ENCODE peak calls at places on chromosome 4, in five cellular contexts. One of them, this sample, is unnamed.

GRCh38 chr4:52848255-52848654 is 13.9 kb upstream of the RASL11B start:
- DNase-seq in HT-29: peak
- DNase-seq in C1 segment of cervical spinal cord: no peak
- DNase-seq in activated T-helper 1 cell treated with Interleukin-2 at 50 U/mL for 16 hours: no peak
- DNase-seq in Caco-2: no peak
- DNase-seq in this sample: no peak

GRCh38 chr4:188439641-188440311 is 300.5 kb downstream of the TRIML1 start:
- DNase-seq in C1 segment of cervical spinal cord: peak
- DNase-seq in Caco-2: no peak
- DNase-seq in activated T-helper 1 cell treated with Interleukin-2 at 50 U/mL for 16 hours: no peak
- DNase-seq in HT-29: peak
- DNase-seq in this sample: peak

GRCh38 chr4:125849869-125850268 is 535.1 kb downstream of the FAT4 start:
- DNase-seq in C1 segment of cervical spinal cord: no peak
- DNase-seq in activated T-helper 1 cell treated with Interleukin-2 at 50 U/mL for 16 hours: no peak
- DNase-seq in Caco-2: no peak
- DNase-seq in HT-29: no peak
- DNase-seq in this sample: no peak

GRCh38 chr4:188620608-188621007 is 481.4 kb downstream of the TRIML1 start:
- DNase-seq in HT-29: no peak
- DNase-seq in C1 segment of cervical spinal cord: no peak
- DNase-seq in Caco-2: no peak
- DNase-seq in activated T-helper 1 cell treated with Interleukin-2 at 50 U/mL for 16 hours: no peak
- DNase-seq in this sample: no peak

GRCh38 chr4:27048350-27049100 is 187.9 kb downstream of the STIM2 start:
- DNase-seq in HT-29: peak
- DNase-seq in C1 segment of cervical spinal cord: no peak
- DNase-seq in activated T-helper 1 cell treated with Interleukin-2 at 50 U/mL for 16 hours: no peak
- DNase-seq in Caco-2: no peak
- DNase-seq in this sample: no peak

GRCh38 chr4:102625232-102625930 is 124.2 kb downstream of the NFKB1 start:
- DNase-seq in C1 segment of cervical spinal cord: peak
- DNase-seq in Caco-2: peak
- DNase-seq in HT-29: peak
- DNase-seq in activated T-helper 1 cell treated with Interleukin-2 at 50 U/mL for 16 hours: peak
- DNase-seq in this sample: no peak

GRCh38 chr4:53775381-53775780 is 184.1 kb upstream of the LNX1 start:
- DNase-seq in HT-29: no peak
- DNase-seq in Caco-2: no peak
- DNase-seq in C1 segment of cervical spinal cord: no peak
- DNase-seq in activated T-helper 1 cell treated with Interleukin-2 at 50 U/mL for 16 hours: no peak
- DNase-seq in this sample: no peak

GRCh38 chr4:120722655-120723054 is 199.9 kb downstream of the PRDM5 start:
- DNase-seq in activated T-helper 1 cell treated with Interleukin-2 at 50 U/mL for 16 hours: no peak
- DNase-seq in Caco-2: no peak
- DNase-seq in HT-29: no peak
- DNase-seq in C1 segment of cervical spinal cord: no peak
- DNase-seq in this sample: no peak

GRCh38 chr4:142405021-142405991 is 440.8 kb downstream of the INPP4B start:
- DNase-seq in C1 segment of cervical spinal cord: peak
- DNase-seq in Caco-2: no peak
- DNase-seq in HT-29: peak
- DNase-seq in activated T-helper 1 cell treated with Interleukin-2 at 50 U/mL for 16 hours: peak
- DNase-seq in this sample: peak

GRCh38 chr4:184475096-184475461 is 729 bp upstream of the IRF2 start:
- DNase-seq in Caco-2: peak
- DNase-seq in activated T-helper 1 cell treated with Interleukin-2 at 50 U/mL for 16 hours: peak
- DNase-seq in HT-29: peak
- DNase-seq in C1 segment of cervical spinal cord: peak
- DNase-seq in this sample: no peak

GRCh38 chr4:6417516-6417915 is 54.9 kb downstream of the PPP2R2C start:
- DNase-seq in Caco-2: no peak
- DNase-seq in activated T-helper 1 cell treated with Interleukin-2 at 50 U/mL for 16 hours: no peak
- DNase-seq in C1 segment of cervical spinal cord: no peak
- DNase-seq in HT-29: no peak
- DNase-seq in this sample: no peak

GRCh38 chr4:177455591-177455990 is 13.4 kb upstream of the AGA start:
- DNase-seq in Caco-2: peak
- DNase-seq in C1 segment of cervical spinal cord: no peak
- DNase-seq in HT-29: no peak
- DNase-seq in activated T-helper 1 cell treated with Interleukin-2 at 50 U/mL for 16 hours: no peak
- DNase-seq in this sample: no peak

GRCh38 chr4:185709802-185710486 is 102.0 kb downstream of the SORBS2 start:
- DNase-seq in C1 segment of cervical spinal cord: no peak
- DNase-seq in Caco-2: no peak
- DNase-seq in activated T-helper 1 cell treated with Interleukin-2 at 50 U/mL for 16 hours: no peak
- DNase-seq in HT-29: no peak
- DNase-seq in this sample: no peak

GRCh38 chr4:152458801-152459302 is 77.0 kb downstream of the FBXW7 start:
- DNase-seq in activated T-helper 1 cell treated with Interleukin-2 at 50 U/mL for 16 hours: no peak
- DNase-seq in HT-29: no peak
- DNase-seq in Caco-2: no peak
- DNase-seq in C1 segment of cervical spinal cord: no peak
- DNase-seq in this sample: no peak

GRCh38 chr4:84498203-84499026 is 677 bp downstream of the NKX6-1 start:
- DNase-seq in Caco-2: no peak
- DNase-seq in activated T-helper 1 cell treated with Interleukin-2 at 50 U/mL for 16 hours: no peak
- DNase-seq in HT-29: no peak
- DNase-seq in C1 segment of cervical spinal cord: peak
- DNase-seq in this sample: no peak

GRCh38 chr4:8742546-8742945 is 129.1 kb downstream of the HMX1 start:
- DNase-seq in Caco-2: no peak
- DNase-seq in C1 segment of cervical spinal cord: no peak
- DNase-seq in activated T-helper 1 cell treated with Interleukin-2 at 50 U/mL for 16 hours: no peak
- DNase-seq in HT-29: no peak
- DNase-seq in this sample: no peak

GRCh38 chr4:15434086-15434485 is 6.3 kb downstream of the C1QTNF7 start:
- DNase-seq in Caco-2: no peak
- DNase-seq in activated T-helper 1 cell treated with Interleukin-2 at 50 U/mL for 16 hours: no peak
- DNase-seq in C1 segment of cervical spinal cord: no peak
- DNase-seq in HT-29: no peak
- DNase-seq in this sample: no peak

GRCh38 chr4:75629239-75629638 is 1.1 kb downstream of the CDKL2 start:
- DNase-seq in C1 segment of cervical spinal cord: no peak
- DNase-seq in activated T-helper 1 cell treated with Interleukin-2 at 50 U/mL for 16 hours: no peak
- DNase-seq in Caco-2: no peak
- DNase-seq in HT-29: no peak
- DNase-seq in this sample: no peak

GRCh38 chr4:76897522-76898384 is at the start of gene SOWAHB:
- DNase-seq in activated T-helper 1 cell treated with Interleukin-2 at 50 U/mL for 16 hours: no peak
- DNase-seq in HT-29: peak
- DNase-seq in Caco-2: peak
- DNase-seq in C1 segment of cervical spinal cord: no peak
- DNase-seq in this sample: peak

GRCh38 chr4:8735236-8736082 is 136.2 kb downstream of the HMX1 start:
- DNase-seq in activated T-helper 1 cell treated with Interleukin-2 at 50 U/mL for 16 hours: no peak
- DNase-seq in HT-29: no peak
- DNase-seq in Caco-2: no peak
- DNase-seq in C1 segment of cervical spinal cord: no peak
- DNase-seq in this sample: no peak

GRCh38 chr4:141702472-141703182 is 66.2 kb downstream of the IL15 start:
- DNase-seq in C1 segment of cervical spinal cord: no peak
- DNase-seq in HT-29: no peak
- DNase-seq in activated T-helper 1 cell treated with Interleukin-2 at 50 U/mL for 16 hours: no peak
- DNase-seq in Caco-2: no peak
- DNase-seq in this sample: no peak

GRCh38 chr4:110134269-110134889 is 64.0 kb downstream of the ELOVL6 start:
- DNase-seq in HT-29: no peak
- DNase-seq in activated T-helper 1 cell treated with Interleukin-2 at 50 U/mL for 16 hours: no peak
- DNase-seq in C1 segment of cervical spinal cord: no peak
- DNase-seq in Caco-2: no peak
- DNase-seq in this sample: no peak

GRCh38 chr4:8779371-8779988 is 92.2 kb downstream of the HMX1 start:
- DNase-seq in activated T-helper 1 cell treated with Interleukin-2 at 50 U/mL for 16 hours: no peak
- DNase-seq in HT-29: peak
- DNase-seq in C1 segment of cervical spinal cord: no peak
- DNase-seq in Caco-2: no peak
- DNase-seq in this sample: no peak

GRCh38 chr4:83378426-83378825 is 43.8 kb upstream of the HPSE start:
- DNase-seq in Caco-2: peak
- DNase-seq in C1 segment of cervical spinal cord: no peak
- DNase-seq in HT-29: no peak
- DNase-seq in activated T-helper 1 cell treated with Interleukin-2 at 50 U/mL for 16 hours: no peak
- DNase-seq in this sample: no peak

GRCh38 chr4:173477016-173477415 is 53.0 kb downstream of the HAND2 start:
- DNase-seq in activated T-helper 1 cell treated with Interleukin-2 at 50 U/mL for 16 hours: no peak
- DNase-seq in Caco-2: no peak
- DNase-seq in HT-29: no peak
- DNase-seq in C1 segment of cervical spinal cord: no peak
- DNase-seq in this sample: no peak

GRCh38 chr4:89712141-89712540 is 124.8 kb downstream of the SNCA start:
- DNase-seq in Caco-2: no peak
- DNase-seq in HT-29: no peak
- DNase-seq in activated T-helper 1 cell treated with Interleukin-2 at 50 U/mL for 16 hours: no peak
- DNase-seq in C1 segment of cervical spinal cord: no peak
- DNase-seq in this sample: no peak

GRCh38 chr4:7393491-7394183 is 41.1 kb downstream of the PSAPL1 start:
- DNase-seq in HT-29: no peak
- DNase-seq in activated T-helper 1 cell treated with Interleukin-2 at 50 U/mL for 16 hours: no peak
- DNase-seq in Caco-2: no peak
- DNase-seq in C1 segment of cervical spinal cord: no peak
- DNase-seq in this sample: peak

GRCh38 chr4:84058201-84058600 is 440.9 kb downstream of the NKX6-1 start:
- DNase-seq in HT-29: no peak
- DNase-seq in Caco-2: no peak
- DNase-seq in activated T-helper 1 cell treated with Interleukin-2 at 50 U/mL for 16 hours: no peak
- DNase-seq in C1 segment of cervical spinal cord: no peak
- DNase-seq in this sample: no peak

GRCh38 chr4:54482529-54482961 is 175.2 kb upstream of the KIT start:
- DNase-seq in activated T-helper 1 cell treated with Interleukin-2 at 50 U/mL for 16 hours: no peak
- DNase-seq in Caco-2: no peak
- DNase-seq in C1 segment of cervical spinal cord: no peak
- DNase-seq in HT-29: no peak
- DNase-seq in this sample: no peak

GRCh38 chr4:107997001-107997788 is 7.5 kb downstream of the HADH start:
- DNase-seq in Caco-2: no peak
- DNase-seq in C1 segment of cervical spinal cord: no peak
- DNase-seq in activated T-helper 1 cell treated with Interleukin-2 at 50 U/mL for 16 hours: no peak
- DNase-seq in HT-29: no peak
- DNase-seq in this sample: no peak

GRCh38 chr4:112213850-112214249 is 17.7 kb upstream of the AP1AR start:
- DNase-seq in Caco-2: no peak
- DNase-seq in HT-29: no peak
- DNase-seq in activated T-helper 1 cell treated with Interleukin-2 at 50 U/mL for 16 hours: no peak
- DNase-seq in C1 segment of cervical spinal cord: no peak
- DNase-seq in this sample: no peak

GRCh38 chr4:180923476-180923875 is 1319.7 kb upstream of the TENM3 start:
- DNase-seq in activated T-helper 1 cell treated with Interleukin-2 at 50 U/mL for 16 hours: no peak
- DNase-seq in HT-29: no peak
- DNase-seq in Caco-2: no peak
- DNase-seq in C1 segment of cervical spinal cord: no peak
- DNase-seq in this sample: no peak

GRCh38 chr4:110049951-110050925 is 137.6 kb downstream of the EGF start:
- DNase-seq in activated T-helper 1 cell treated with Interleukin-2 at 50 U/mL for 16 hours: peak
- DNase-seq in C1 segment of cervical spinal cord: peak
- DNase-seq in Caco-2: no peak
- DNase-seq in HT-29: peak
- DNase-seq in this sample: peak

GRCh38 chr4:106315476-106315967 is 487 bp downstream of the TBCK start:
- DNase-seq in Caco-2: peak
- DNase-seq in activated T-helper 1 cell treated with Interleukin-2 at 50 U/mL for 16 hours: no peak
- DNase-seq in HT-29: peak
- DNase-seq in C1 segment of cervical spinal cord: no peak
- DNase-seq in this sample: no peak

GRCh38 chr4:8862800-8863758 is 8.6 kb downstream of the HMX1 start:
- DNase-seq in HT-29: no peak
- DNase-seq in C1 segment of cervical spinal cord: no peak
- DNase-seq in activated T-helper 1 cell treated with Interleukin-2 at 50 U/mL for 16 hours: no peak
- DNase-seq in Caco-2: no peak
- DNase-seq in this sample: no peak

GRCh38 chr4:10983274-10983673 is 298.7 kb upstream of the CLNK start:
- DNase-seq in activated T-helper 1 cell treated with Interleukin-2 at 50 U/mL for 16 hours: no peak
- DNase-seq in HT-29: peak
- DNase-seq in C1 segment of cervical spinal cord: no peak
- DNase-seq in Caco-2: no peak
- DNase-seq in this sample: no peak

This sample was measured in dorsolateral prefrontal cortex.